ENCODE peak calls at places on chromosomes 13 and 19, in eight cellular contexts. One of them, this sample, is unnamed.

GRCh38 chr19:3983936-3984583 is 1.2 kb downstream of the EEF2 start:
- DNase-seq in OCI-LY7: peak; percentile 81
- DNase-seq in HCT116: no peak
- DNase-seq in hepatocyte: peak; percentile 57
- DNase-seq in SK-N-SH: peak; percentile 32
- DNase-seq in GM23338: no peak
- DNase-seq in MM.1S: peak; percentile 38
- DNase-seq in neural progenitor cell: no peak
- DNase-seq in this sample: peak; percentile 17

GRCh38 chr19:8615813-8616596 is 5.5 kb upstream of the ADAMTS10 start:
- DNase-seq in OCI-LY7: peak; percentile 43
- DNase-seq in GM23338: peak; percentile 79
- DNase-seq in MM.1S: peak; percentile 46
- DNase-seq in hepatocyte: peak; percentile 64
- DNase-seq in neural progenitor cell: peak; percentile 66
- DNase-seq in SK-N-SH: peak; percentile 68
- DNase-seq in HCT116: peak; percentile 60
- DNase-seq in this sample: peak; percentile 84

GRCh38 chr19:45290381-45290931 is 32.2 kb downstream of the CKM start:
- DNase-seq in neural progenitor cell: no peak
- DNase-seq in hepatocyte: no peak
- DNase-seq in HCT116: no peak
- DNase-seq in OCI-LY7: no peak
- DNase-seq in MM.1S: no peak
- DNase-seq in GM23338: no peak
- DNase-seq in SK-N-SH: no peak
- DNase-seq in this sample: no peak

GRCh38 chr19:51083181-51083580 is 494 bp upstream of the KLK14 start:
- DNase-seq in SK-N-SH: no peak
- DNase-seq in MM.1S: no peak
- DNase-seq in HCT116: no peak
- DNase-seq in GM23338: no peak
- DNase-seq in neural progenitor cell: no peak
- DNase-seq in hepatocyte: no peak
- DNase-seq in OCI-LY7: no peak
- DNase-seq in this sample: no peak

GRCh38 chr19:28526042-28526441 is 686.9 kb downstream of the UQCRFS1 start:
- DNase-seq in GM23338: no peak
- DNase-seq in neural progenitor cell: no peak
- DNase-seq in OCI-LY7: no peak
- DNase-seq in MM.1S: no peak
- DNase-seq in SK-N-SH: no peak
- DNase-seq in HCT116: no peak
- DNase-seq in hepatocyte: no peak
- DNase-seq in this sample: no peak

GRCh38 chr19:13839938-13840750 is 36.8 kb upstream of the NANOS3 start:
- DNase-seq in MM.1S: no peak
- DNase-seq in GM23338: no peak
- DNase-seq in SK-N-SH: no peak
- DNase-seq in neural progenitor cell: no peak
- DNase-seq in hepatocyte: peak; percentile 28
- DNase-seq in HCT116: no peak
- DNase-seq in OCI-LY7: no peak
- DNase-seq in this sample: peak; percentile 95

GRCh38 chr19:44904426-44904994 is 1.1 kb upstream of the APOE start:
- DNase-seq in OCI-LY7: peak; percentile 20
- DNase-seq in MM.1S: no peak
- DNase-seq in HCT116: no peak
- DNase-seq in GM23338: peak; percentile 79
- DNase-seq in neural progenitor cell: peak; percentile 24
- DNase-seq in hepatocyte: peak; percentile 31
- DNase-seq in SK-N-SH: peak; percentile 59
- DNase-seq in this sample: no peak

GRCh38 chr13:58341318-58341717 is 709.8 kb downstream of the PCDH17 start:
- DNase-seq in HCT116: no peak
- DNase-seq in OCI-LY7: no peak
- DNase-seq in neural progenitor cell: no peak
- DNase-seq in hepatocyte: no peak
- DNase-seq in MM.1S: no peak
- DNase-seq in GM23338: no peak
- DNase-seq in SK-N-SH: no peak
- DNase-seq in this sample: no peak

GRCh38 chr19:48686103-48686502 is 9.7 kb upstream of the FUT2 start:
- DNase-seq in neural progenitor cell: no peak
- DNase-seq in SK-N-SH: no peak
- DNase-seq in MM.1S: no peak
- DNase-seq in hepatocyte: no peak
- DNase-seq in GM23338: no peak
- DNase-seq in OCI-LY7: no peak
- DNase-seq in HCT116: no peak
- DNase-seq in this sample: peak; percentile 43

GRCh38 chr13:95641961-95642621 is 2.4 kb downstream of the DZIP1 start:
- DNase-seq in OCI-LY7: no peak
- DNase-seq in MM.1S: no peak
- DNase-seq in SK-N-SH: peak; percentile 77
- DNase-seq in hepatocyte: peak; percentile 73
- DNase-seq in HCT116: no peak
- DNase-seq in GM23338: peak; percentile 87
- DNase-seq in neural progenitor cell: peak; percentile 80
- DNase-seq in this sample: no peak

GRCh38 chr13:23824355-23824754 is 64.8 kb downstream of the MIPEP start:
- DNase-seq in OCI-LY7: no peak
- DNase-seq in HCT116: no peak
- DNase-seq in SK-N-SH: no peak
- DNase-seq in MM.1S: no peak
- DNase-seq in neural progenitor cell: no peak
- DNase-seq in hepatocyte: no peak
- DNase-seq in GM23338: no peak
- DNase-seq in this sample: no peak

DNA sequence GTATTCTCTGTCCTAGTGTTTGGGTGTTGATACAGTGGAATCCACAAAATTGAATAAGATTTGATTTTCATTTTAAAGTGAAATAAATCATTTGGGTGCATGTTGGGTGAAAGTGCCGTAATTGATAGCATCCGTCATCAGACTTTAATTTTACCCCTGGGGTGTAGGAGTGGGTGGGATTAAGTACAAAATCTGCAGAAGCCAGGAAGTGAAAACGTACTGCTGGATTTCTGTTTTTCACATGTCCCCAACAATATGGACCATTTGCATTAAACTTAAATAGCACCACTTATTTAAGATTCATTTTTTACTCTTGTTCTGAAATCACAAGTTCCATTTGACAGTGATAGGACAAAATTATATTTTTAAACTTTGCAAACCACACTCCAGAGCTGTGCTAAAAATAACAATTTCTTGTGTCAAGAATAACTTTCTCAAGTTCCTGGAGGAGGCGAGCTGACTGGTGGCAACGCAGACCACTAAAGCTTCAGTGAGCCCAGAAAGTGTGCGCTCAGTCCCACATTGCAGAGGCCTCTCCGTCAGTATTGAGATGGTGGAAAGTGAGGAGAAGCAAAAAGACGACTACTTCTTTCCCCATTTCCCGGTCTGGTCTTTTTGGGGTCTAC is 71.3 kb downstream of the ARHGEF7 start:
- DNase-seq in SK-N-SH: no peak
- DNase-seq in GM23338: no peak
- DNase-seq in OCI-LY7: peak; percentile 27
- DNase-seq in hepatocyte: no peak
- DNase-seq in MM.1S: no peak
- DNase-seq in neural progenitor cell: no peak
- DNase-seq in HCT116: no peak
- DNase-seq in this sample: no peak
- H3K4me3 ChIP-seq in SK-N-SH: no peak overlapping the region
- H3K4me3 ChIP-seq in GM23338: no peak overlapping the region
- H3K4me3 ChIP-seq in OCI-LY7: peak overlapping the region; percentile 69
- H3K4me3 ChIP-seq in hepatocyte: no peak overlapping the region
- H3K4me3 ChIP-seq in MM.1S: no peak overlapping the region
- H3K4me3 ChIP-seq in neural progenitor cell: no peak overlapping the region
- H3K4me3 ChIP-seq in HCT116: no peak overlapping the region
- H3K4me3 ChIP-seq in this sample: no peak overlapping the region

GRCh38 chr13:27976362-27977177 is 7.5 kb upstream of the CDX2 start:
- DNase-seq in neural progenitor cell: no peak
- DNase-seq in hepatocyte: no peak
- DNase-seq in SK-N-SH: no peak
- DNase-seq in GM23338: no peak
- DNase-seq in HCT116: no peak
- DNase-seq in OCI-LY7: no peak
- DNase-seq in MM.1S: no peak
- DNase-seq in this sample: no peak
- TF ChIP-seq EZH2phosphoT487 in neural progenitor cell: no peak
- TF ChIP-seq EZH2phosphoT487 in hepatocyte: peak; percentile 20
- TF ChIP-seq EZH2phosphoT487 in SK-N-SH: no peak
- TF ChIP-seq EZH2phosphoT487 in GM23338: peak; percentile 75
- TF ChIP-seq EZH2phosphoT487 in HCT116: no peak
- TF ChIP-seq EZH2phosphoT487 in OCI-LY7: no peak
- TF ChIP-seq EZH2phosphoT487 in MM.1S: no peak
- TF ChIP-seq EZH2phosphoT487 in this sample: no peak

GRCh38 chr13:105213512-105213911 is 1322.0 kb downstream of the EFNB2 start:
- DNase-seq in neural progenitor cell: peak; percentile 13
- DNase-seq in GM23338: peak; percentile 38
- DNase-seq in MM.1S: no peak
- DNase-seq in hepatocyte: no peak
- DNase-seq in HCT116: no peak
- DNase-seq in OCI-LY7: no peak
- DNase-seq in SK-N-SH: no peak
- DNase-seq in this sample: no peak

GRCh38 chr13:105202384-105202783 is 1333.1 kb downstream of the EFNB2 start:
- DNase-seq in MM.1S: peak; percentile 18
- DNase-seq in SK-N-SH: peak; percentile 9
- DNase-seq in HCT116: peak; percentile 19
- DNase-seq in OCI-LY7: no peak
- DNase-seq in hepatocyte: peak; percentile 54
- DNase-seq in GM23338: peak; percentile 78
- DNase-seq in neural progenitor cell: peak; percentile 56
- DNase-seq in this sample: peak; percentile 43

DNA sequence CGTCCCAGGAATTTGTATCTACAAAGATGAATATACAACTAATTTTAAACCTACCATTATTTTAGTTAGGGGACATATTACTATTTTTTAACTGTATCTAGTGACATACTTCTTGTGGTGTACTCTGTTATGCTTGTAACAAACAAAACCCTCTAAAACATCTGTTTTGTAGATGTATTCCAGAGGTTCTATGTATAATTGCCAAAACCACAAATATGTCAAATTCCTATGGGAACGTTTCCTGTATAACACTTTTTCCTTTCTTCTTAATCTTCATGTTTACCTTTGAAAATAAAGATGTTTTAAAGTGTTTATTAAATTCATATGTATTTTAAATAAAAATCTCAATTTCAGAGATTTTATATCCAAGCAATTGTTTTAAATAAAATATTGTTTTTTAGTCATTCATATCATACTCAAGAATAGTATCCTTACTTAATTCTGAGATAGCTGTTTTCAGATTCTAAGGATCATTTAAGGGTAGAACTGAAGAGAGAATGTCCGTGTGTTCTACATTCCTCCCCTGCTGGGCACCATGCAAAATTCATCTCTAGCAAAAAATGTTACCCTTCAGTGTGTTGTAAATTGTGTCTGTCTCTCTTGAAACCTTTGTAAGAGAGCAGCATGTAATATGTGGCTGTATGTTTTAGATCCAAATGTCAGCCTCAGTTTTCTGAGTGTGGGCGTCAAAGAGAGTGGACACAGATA is 1327.7 kb downstream of the EFNB2 start:
- DNase-seq in OCI-LY7: no peak
- DNase-seq in GM23338: no peak
- DNase-seq in hepatocyte: no peak
- DNase-seq in MM.1S: no peak
- DNase-seq in neural progenitor cell: no peak
- DNase-seq in HCT116: no peak
- DNase-seq in SK-N-SH: no peak
- DNase-seq in this sample: no peak
- TF ChIP-seq CTCF in OCI-LY7: no peak
- TF ChIP-seq CTCF in GM23338: no peak
- TF ChIP-seq CTCF in hepatocyte: no peak
- TF ChIP-seq CTCF in MM.1S: no peak
- TF ChIP-seq CTCF in neural progenitor cell: no peak
- TF ChIP-seq CTCF in HCT116: no peak
- TF ChIP-seq CTCF in SK-N-SH: no peak
- TF ChIP-seq CTCF in this sample: no peak

GRCh38 chr19:1422360-1422759 is 15.0 kb downstream of the DAZAP1 start:
- DNase-seq in HCT116: no peak
- DNase-seq in hepatocyte: no peak
- DNase-seq in MM.1S: no peak
- DNase-seq in neural progenitor cell: no peak
- DNase-seq in SK-N-SH: no peak
- DNase-seq in GM23338: no peak
- DNase-seq in OCI-LY7: no peak
- DNase-seq in this sample: no peak

GRCh38 chr19:1422943-1423342 is 15.3 kb upstream of the RPS15 start:
- DNase-seq in MM.1S: no peak
- DNase-seq in GM23338: no peak
- DNase-seq in hepatocyte: no peak
- DNase-seq in OCI-LY7: no peak
- DNase-seq in SK-N-SH: no peak
- DNase-seq in HCT116: no peak
- DNase-seq in neural progenitor cell: no peak
- DNase-seq in this sample: no peak

GRCh38 chr19:1421218-1421957 is 14.0 kb downstream of the DAZAP1 start:
- DNase-seq in OCI-LY7: no peak
- DNase-seq in MM.1S: no peak
- DNase-seq in GM23338: no peak
- DNase-seq in HCT116: no peak
- DNase-seq in neural progenitor cell: no peak
- DNase-seq in SK-N-SH: no peak
- DNase-seq in hepatocyte: no peak
- DNase-seq in this sample: no peak

GRCh38 chr19:1420590-1420989 is 13.2 kb downstream of the DAZAP1 start:
- DNase-seq in HCT116: no peak
- DNase-seq in SK-N-SH: no peak
- DNase-seq in neural progenitor cell: no peak
- DNase-seq in MM.1S: no peak
- DNase-seq in OCI-LY7: no peak
- DNase-seq in GM23338: no peak
- DNase-seq in hepatocyte: no peak
- DNase-seq in this sample: no peak

DNA sequence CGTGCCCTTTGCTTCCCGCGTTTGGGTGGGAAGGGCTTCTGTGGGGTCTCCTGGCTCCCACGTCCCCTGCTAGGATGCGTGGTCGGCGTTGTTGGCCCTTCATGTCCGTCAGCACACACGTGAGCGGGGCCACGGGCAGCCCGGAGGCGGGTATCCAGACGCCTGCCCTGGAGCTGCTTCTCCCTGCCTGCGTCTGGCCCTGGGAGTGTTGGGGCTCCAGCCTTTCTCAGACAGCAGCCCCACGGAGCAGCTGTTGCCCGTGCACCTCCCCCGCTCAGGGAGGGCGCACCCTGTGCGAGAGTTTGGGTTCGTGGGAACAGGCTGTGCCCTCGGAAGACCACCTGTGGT is 14.5 kb downstream of the DAZAP1 start:
- DNase-seq in hepatocyte: no peak
- DNase-seq in SK-N-SH: no peak
- DNase-seq in HCT116: no peak
- DNase-seq in MM.1S: no peak
- DNase-seq in OCI-LY7: no peak
- DNase-seq in neural progenitor cell: no peak
- DNase-seq in GM23338: no peak
- DNase-seq in this sample: no peak
- H3K4me3 ChIP-seq in hepatocyte: no peak overlapping the region
- H3K4me3 ChIP-seq in SK-N-SH: no peak overlapping the region
- H3K4me3 ChIP-seq in HCT116: no peak overlapping the region
- H3K4me3 ChIP-seq in MM.1S: no peak overlapping the region
- H3K4me3 ChIP-seq in OCI-LY7: no peak overlapping the region
- H3K4me3 ChIP-seq in neural progenitor cell: no peak overlapping the region
- H3K4me3 ChIP-seq in GM23338: no peak overlapping the region
- H3K4me3 ChIP-seq in this sample: no peak overlapping the region

GRCh38 chr13:37640499-37640898 is 41.9 kb upstream of the POSTN start:
- DNase-seq in SK-N-SH: no peak
- DNase-seq in HCT116: no peak
- DNase-seq in MM.1S: no peak
- DNase-seq in GM23338: peak; percentile 57
- DNase-seq in OCI-LY7: peak; percentile 18
- DNase-seq in neural progenitor cell: peak; percentile 44
- DNase-seq in hepatocyte: peak; percentile 54
- DNase-seq in this sample: peak; percentile 58
- TF ChIP-seq EZH2phosphoT487 in SK-N-SH: no peak
- TF ChIP-seq EZH2phosphoT487 in HCT116: no peak
- TF ChIP-seq EZH2phosphoT487 in MM.1S: no peak
- TF ChIP-seq EZH2phosphoT487 in GM23338: no peak
- TF ChIP-seq EZH2phosphoT487 in OCI-LY7: no peak
- TF ChIP-seq EZH2phosphoT487 in neural progenitor cell: no peak
- TF ChIP-seq EZH2phosphoT487 in hepatocyte: no peak
- TF ChIP-seq EZH2phosphoT487 in this sample: no peak